ENCODE peak calls at places on chromosomes 2 and 18, in nine cellular contexts. B, R, H, M, U, Q, Y, C and V are unnamed samples.

GRCh38 chr2:119378566-119378965 is 11.8 kb downstream of the DBI start:
- DNase-seq in Q (no peak), C (no peak), U (no peak), Y (no peak), M (no peak), R (no peak), H (no peak), B (no peak), V (no peak)

GRCh38 chr2:210199186-210199765 is 26.0 kb downstream of the ACADL start:
- DNase-seq in Q (no peak), Y (no peak), H (no peak), B (peak), M (peak), U (no peak), R (no peak), C (no peak), V (no peak)

GRCh38 chr2:217928324-217929293 is 74.2 kb downstream of the TNS1 start:
- DNase-seq in M (no peak), Q (peak), Y (no peak), C (no peak), H (peak), U (no peak), R (no peak), B (peak), V (no peak)

GRCh38 chr2:128784626-128785306 is 466.1 kb upstream of the HS6ST1 start:
- DNase-seq in Y (no peak), M (no peak), R (no peak), H (no peak), B (no peak), Q (no peak), U (no peak), C (no peak), V (no peak)

GRCh38 chr2:222861411-222862067 is 703 bp downstream of the ACSL3 start:
- DNase-seq in R (peak), B (peak), U (peak), M (no peak), Q (peak), H (peak), C (peak), Y (peak), V (no peak)

GRCh38 chr2:174593574-174594203 is 3.9 kb downstream of the WIPF1 start:
- DNase-seq in B (peak), M (peak), Y (peak), Q (no peak), U (peak), H (no peak), R (peak), C (peak), V (peak)

GRCh38 chr2:120108749-120109148 is 95.9 kb downstream of the EPB41L5 start:
- DNase-seq in H (no peak), M (peak), R (no peak), B (no peak), Y (no peak), U (no peak), C (no peak), Q (no peak), V (no peak)

GRCh38 chr2:213238753-213239591 is 45.3 kb upstream of the SPAG16 start:
- DNase-seq in H (no peak), C (no peak), Y (no peak), U (no peak), Q (no peak), R (no peak), M (peak), B (no peak), V (peak)

GRCh38 chr2:119359774-119360173 is 6.9 kb downstream of the C2orf76 start:
- DNase-seq in C (no peak), B (no peak), Y (no peak), R (no peak), M (no peak), U (no peak), Q (no peak), H (no peak), V (no peak)

GRCh38 chr2:37890893-37891495 is 34.1 kb upstream of the RMDN2 start:
- DNase-seq in C (peak), Q (peak), Y (peak), B (peak), R (peak), U (peak), H (peak), M (peak), V (no peak)

GRCh38 chr2:120066708-120067547 is 54.1 kb downstream of the EPB41L5 start:
- DNase-seq in R (no peak), B (no peak), M (peak), Y (no peak), C (no peak), U (no peak), Q (no peak), H (no peak), V (no peak)

GRCh38 chr2:56587456-56587855 is 403.7 kb downstream of the CCDC85A start:
- DNase-seq in R (no peak), Q (no peak), B (no peak), C (no peak), H (no peak), Y (no peak), M (peak), U (no peak), V (no peak)

GRCh38 chr18:62963522-62963921 is 248.2 kb downstream of the PHLPP1 start:
- DNase-seq in Q (no peak), M (no peak), U (no peak), C (no peak), Y (no peak), B (no peak), H (no peak), R (no peak), V (no peak)

GRCh38 chr18:48660346-48661228 is 121.8 kb downstream of the CTIF start:
- DNase-seq in B (no peak), Y (no peak), U (peak), R (no peak), C (no peak), Q (no peak), M (no peak), H (no peak), V (no peak)

GRCh38 chr2:85998071-85998991 is 107.4 kb downstream of the POLR1A start:
- DNase-seq in C (no peak), H (peak), U (peak), R (no peak), B (no peak), M (peak), Q (no peak), Y (no peak), V (no peak)

GRCh38 chr2:127175821-127176354 is 44.2 kb downstream of the CYP27C1 start:
- DNase-seq in M (no peak), C (no peak), Y (no peak), R (no peak), U (no peak), H (no peak), B (no peak), Q (no peak), V (no peak)

GRCh38 chr2:219000569-219000960 is 7.3 kb upstream of the CRYBA2 start:
- DNase-seq in R (no peak), C (no peak), B (no peak), Q (no peak), H (no peak), Y (no peak), M (no peak), U (no peak), V (no peak)

GRCh38 chr2:144354953-144355352 is 165.0 kb downstream of the ZEB2 start:
- DNase-seq in M (no peak), Q (no peak), B (no peak), Y (no peak), U (no peak), R (no peak), C (no peak), H (no peak), V (no peak)

GRCh38 chr2:101658387-101658786 is 39.1 kb upstream of the MAP4K4 start:
- DNase-seq in Y (no peak), C (no peak), M (peak), B (no peak), H (no peak), U (no peak), Q (no peak), R (no peak), V (no peak)

DNA sequence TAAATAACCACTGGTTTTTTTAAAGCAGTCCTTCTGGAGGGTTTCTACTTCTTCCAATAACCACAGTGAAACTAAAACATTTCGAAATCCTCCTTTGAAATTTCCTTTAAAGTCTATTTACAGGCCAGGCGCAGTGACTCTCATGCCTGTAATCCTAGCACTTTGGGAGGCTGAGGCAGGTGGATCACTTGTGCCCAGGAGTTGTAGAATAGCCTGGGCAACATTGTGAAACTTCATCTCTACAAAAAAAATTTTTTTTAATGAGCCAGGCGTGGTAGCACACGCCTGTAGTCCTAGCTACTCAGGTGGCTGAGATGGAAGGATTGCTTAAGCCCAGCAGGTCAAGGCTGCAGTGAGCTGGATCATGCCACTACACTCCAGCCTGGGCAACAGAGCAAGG is 15.2 kb downstream of the KIDINS220 start:
- DNase-seq in Q (no peak), Y (no peak), U (no peak), B (peak), C (no peak), R (no peak), M (no peak), H (no peak), V (no peak)
- H3K4me3 ChIP-seq in Q (no peak), Y (no peak), U (no peak), B (no peak), C (no peak), R (no peak), M (no peak), H (no peak), V (no peak)

GRCh38 chr2:31213063-31213882 is 4.0 kb downstream of the CAPN14 start:
- DNase-seq in Y (no peak), H (no peak), R (no peak), B (no peak), M (peak), C (no peak), U (no peak), Q (no peak), V (no peak)

GRCh38 chr2:31213883-31214637 is 3.3 kb downstream of the CAPN14 start:
- DNase-seq in B (no peak), C (no peak), M (no peak), Q (no peak), R (no peak), U (no peak), H (no peak), Y (no peak), V (no peak)

GRCh38 chr2:31216734-31217133 is 581 bp downstream of the CAPN14 start:
- DNase-seq in Y (no peak), Q (no peak), U (no peak), H (no peak), R (no peak), B (no peak), C (no peak), M (no peak), V (no peak)

GRCh38 chr2:31212659-31213058 is 4.7 kb downstream of the CAPN14 start:
- DNase-seq in U (no peak), M (no peak), Y (no peak), R (no peak), H (no peak), B (no peak), Q (no peak), C (no peak), V (no peak)

GRCh38 chr2:31214638-31214915 is 2.7 kb downstream of the CAPN14 start:
- DNase-seq in M (no peak), R (no peak), U (no peak), Q (no peak), Y (no peak), H (no peak), B (no peak), C (no peak), V (no peak)
- H3K4me3 ChIP-seq in M (no peak), R (no peak), U (no peak), Q (no peak), Y (no peak), H (no peak), B (no peak), C (no peak), V (no peak)

GRCh38 chr2:73970268-73970803 is 14.4 kb upstream of the TET3 start:
- DNase-seq in B (no peak), U (no peak), M (no peak), R (no peak), C (no peak), Y (no peak), Q (no peak), H (no peak), V (no peak)

GRCh38 chr2:73969356-73969755 is 15.4 kb upstream of the TET3 start:
- DNase-seq in U (no peak), R (no peak), H (no peak), C (no peak), M (no peak), Y (no peak), Q (no peak), B (peak), V (no peak)

GRCh38 chr2:73972846-73973245 is 11.9 kb upstream of the TET3 start:
- DNase-seq in M (no peak), Q (no peak), R (no peak), H (no peak), C (no peak), U (no peak), B (peak), Y (no peak), V (no peak)

GRCh38 chr2:73971722-73972121 is 13.0 kb upstream of the TET3 start:
- DNase-seq in Q (no peak), M (no peak), Y (no peak), C (no peak), U (no peak), H (no peak), R (no peak), B (no peak), V (no peak)

GRCh38 chr2:73970850-73971471 is 13.7 kb upstream of the TET3 start:
- DNase-seq in C (peak), B (peak), Y (peak), M (no peak), Q (peak), U (peak), H (peak), R (peak), V (peak)
- H3K4me3 ChIP-seq in C (peak), B (peak), Y (peak), M (no peak), Q (peak), U (no peak), H (peak), R (peak), V (peak)

GRCh38 chr2:224523626-224524577 is 61.3 kb downstream of the CUL3 start:
- DNase-seq in Y (no peak), M (peak), R (no peak), H (no peak), Q (no peak), B (peak), U (no peak), C (no peak), V (no peak)
- H3K4me3 ChIP-seq in Y (peak), M (no peak), R (no peak), H (no peak), Q (no peak), B (no peak), U (no peak), C (peak), V (no peak)

GRCh38 chr2:114661926-114662670 is 219.7 kb downstream of the DPP10 start:
- DNase-seq in U (peak), M (no peak), Y (no peak), B (no peak), R (no peak), H (peak), Q (peak), C (no peak), V (no peak)
- H3K4me3 ChIP-seq in U (peak), M (peak), Y (no peak), B (no peak), R (peak), H (peak), Q (peak), C (peak), V (no peak)

DNA sequence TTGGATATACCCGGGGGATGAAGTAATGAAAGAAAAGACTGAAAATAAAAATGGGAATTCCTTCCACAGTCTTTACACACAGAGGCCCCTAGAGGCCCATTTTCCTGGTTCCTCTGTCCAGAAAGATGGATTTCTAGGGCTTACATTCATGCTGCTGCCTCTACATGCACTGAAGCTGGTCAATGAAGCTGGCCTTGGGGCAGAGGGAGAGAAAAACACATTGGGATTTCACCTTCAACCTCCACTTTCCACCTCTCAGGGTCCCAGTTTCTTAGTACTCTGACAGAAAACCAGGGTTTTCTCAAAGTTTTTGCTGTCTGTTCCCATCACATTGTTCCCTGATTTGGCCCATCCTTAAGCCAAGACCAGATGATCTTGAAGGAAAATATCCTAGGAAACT is 154.6 kb upstream of the ZSWIM2 start:
- DNase-seq in Q (no peak), Y (no peak), R (no peak), U (no peak), C (no peak), H (no peak), M (no peak), B (no peak), V (no peak)
- H3K4me3 ChIP-seq in Q (peak), Y (peak), R (no peak), U (no peak), C (no peak), H (peak), M (peak), B (no peak), V (no peak)

DNA sequence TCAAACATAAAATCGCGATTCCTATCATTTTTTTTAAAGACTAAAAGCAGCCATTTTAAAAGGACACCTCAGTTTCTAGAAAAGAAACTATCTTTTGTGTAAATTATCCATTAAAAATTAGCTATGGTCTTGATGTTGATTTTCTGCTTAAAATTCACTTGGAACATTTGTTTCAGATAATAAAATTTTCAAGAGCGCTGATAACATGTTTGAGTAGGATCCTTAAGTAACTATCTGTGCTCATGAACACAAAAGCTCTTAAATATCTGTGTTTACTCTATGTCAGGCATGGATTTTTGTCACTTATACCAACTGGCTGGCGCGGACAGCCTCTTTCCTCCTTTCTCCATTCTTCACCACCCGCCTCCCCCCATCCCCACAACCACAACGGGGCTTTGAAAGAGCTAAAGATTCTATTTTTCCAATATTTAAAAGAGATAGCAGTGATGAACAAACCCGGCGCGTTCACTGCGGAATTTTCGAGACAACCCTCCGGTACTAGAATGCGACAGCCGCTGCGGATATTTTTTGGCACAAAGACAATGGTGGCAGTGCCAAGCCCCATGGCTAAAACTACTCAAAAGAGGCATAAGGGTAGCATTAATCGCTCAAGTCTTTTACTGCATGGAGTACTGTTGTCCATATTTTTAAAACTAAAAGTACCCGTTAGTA is 181.5 kb downstream of the TCF4 start:
- DNase-seq in Y (no peak), Q (no peak), U (no peak), R (no peak), C (no peak), B (no peak), M (no peak), H (no peak), V (no peak)
- H3K4me3 ChIP-seq in Y (no peak), Q (peak), U (no peak), R (no peak), C (no peak), B (no peak), M (peak), H (peak), V (no peak)